ENCODE peak calls at places on chromosomes 3 and 15, in six cellular contexts. F is HCT116, Z is H1, Y is K562, I is HepG2, T is GM12878. W is an unnamed sample.

GRCh38 chr15:90208372-90208771 is 7.2 kb downstream of the SEMA4B start:
- DNase-seq in F (no peak), Z (no peak), Y (no peak), I (no peak), T (no peak), W (no peak)

GRCh38 chr3:157029365-157029790 is 130.6 kb downstream of the CCNL1 start:
- DNase-seq in F (no peak), Z (no peak), Y (no peak), I (no peak), T (peak), W (no peak)

GRCh38 chr3:105944281-105944680 is 75.5 kb upstream of the CBLB start:
- DNase-seq in F (no peak), Z (no peak), Y (no peak), I (no peak), T (no peak), W (no peak)

GRCh38 chr3:171842864-171843511 is at the start of gene TMEM212:
- DNase-seq in F (no peak), Z (no peak), Y (no peak), I (peak), T (no peak), W (peak)

GRCh38 chr3:58241321-58242044 is 3.9 kb downstream of the ABHD6 start:
- DNase-seq in F (no peak), Z (no peak), Y (no peak), I (no peak), T (no peak), W (no peak)

GRCh38 chr3:175432338-175433025 is 573.3 kb downstream of the NAALADL2 start:
- DNase-seq in F (no peak), Z (no peak), Y (no peak), I (no peak), T (no peak), W (peak)

GRCh38 chr3:146187334-146187950 is 26.5 kb upstream of the PLOD2 start:
- DNase-seq in F (peak), Z (no peak), Y (peak), I (no peak), T (no peak), W (no peak)

GRCh38 chr15:59923508-59923907 is 80.6 kb upstream of the FOXB1 start:
- DNase-seq in F (no peak), Z (no peak), Y (no peak), I (no peak), T (no peak), W (no peak)

GRCh38 chr3:23356169-23356568 is 153.0 kb downstream of the UBE2E2 start:
- DNase-seq in F (no peak), Z (no peak), Y (no peak), I (no peak), T (no peak), W (no peak)

GRCh38 chr3:142281474-142281873 is 56.1 kb upstream of the GK5 start:
- DNase-seq in F (no peak), Z (no peak), Y (no peak), I (no peak), T (no peak), W (no peak)

GRCh38 chr3:160097478-160097877 is 108.8 kb downstream of the IL12A start:
- DNase-seq in F (no peak), Z (no peak), Y (no peak), I (no peak), T (no peak), W (no peak)

GRCh38 chr3:46705751-46706572 is 4.8 kb downstream of the TMIE start:
- DNase-seq in F (no peak), Z (no peak), Y (no peak), I (no peak), T (no peak), W (peak)

GRCh38 chr3:11641683-11642407 is 1.9 kb downstream of the VGLL4 start:
- DNase-seq in F (no peak), Z (no peak), Y (peak), I (no peak), T (no peak), W (peak)

GRCh38 chr15:74235962-74236361 is at the start of gene CCDC33:
- DNase-seq in F (no peak), Z (no peak), Y (no peak), I (no peak), T (peak), W (no peak)

GRCh38 chr15:79540551-79540950 is 108.4 kb downstream of the MINAR1 start:
- DNase-seq in F (peak), Z (no peak), Y (peak), I (no peak), T (no peak), W (no peak)

GRCh38 chr3:45666729-45667440 is 22.3 kb upstream of the SACM1L start:
- DNase-seq in F (no peak), Z (no peak), Y (peak), I (no peak), T (no peak), W (peak)

GRCh38 chr3:36025232-36025631 is 355.1 kb upstream of the STAC start:
- DNase-seq in F (no peak), Z (no peak), Y (no peak), I (no peak), T (no peak), W (no peak)

GRCh38 chr3:112377418-112378071 is 44.6 kb downstream of the CD200 start:
- DNase-seq in F (no peak), Z (no peak), Y (no peak), I (no peak), T (no peak), W (no peak)

DNA sequence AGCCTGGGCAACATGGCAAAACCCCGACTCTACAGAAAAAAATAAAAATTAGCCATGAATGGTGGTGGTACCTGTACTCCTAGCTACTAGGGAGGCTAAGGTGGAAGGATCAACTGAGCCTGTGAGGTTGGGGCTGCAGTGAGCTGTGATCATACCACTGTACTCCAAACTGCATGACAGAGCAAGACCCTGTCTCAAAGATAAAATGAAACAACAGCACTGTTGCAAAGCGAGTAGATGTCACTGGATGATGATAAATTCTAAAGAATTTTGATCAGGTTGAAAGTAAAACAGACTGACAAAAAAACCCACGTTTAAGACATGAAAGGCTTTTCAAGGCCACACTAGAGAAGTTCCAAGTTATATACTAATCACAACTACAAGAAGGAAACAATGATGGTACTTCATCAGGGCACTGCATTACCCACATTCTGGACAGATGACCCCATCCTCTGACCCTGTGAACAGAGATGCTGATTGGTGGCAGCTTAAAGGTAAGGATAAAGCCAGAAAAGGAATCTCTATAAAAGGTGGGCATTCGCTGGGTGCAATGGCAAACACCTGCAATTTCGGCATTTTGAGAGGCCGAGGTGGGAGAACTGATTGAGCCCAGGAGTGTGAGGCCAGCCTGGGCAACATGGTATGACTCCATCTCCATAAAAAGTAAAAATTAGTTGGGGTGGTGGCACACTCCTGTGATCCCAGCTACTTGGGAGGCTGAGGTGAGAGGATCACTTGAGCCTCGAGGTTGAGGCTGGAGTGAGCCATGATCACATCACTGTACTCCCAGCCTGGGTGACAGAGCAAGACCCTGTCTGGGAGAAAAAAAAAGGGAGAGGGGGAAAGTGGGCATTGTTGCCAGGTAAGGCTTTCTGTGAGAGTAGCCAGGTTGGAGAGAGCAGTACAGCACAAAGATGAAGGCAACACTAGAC is 59.2 kb downstream of the TBL1XR1 start:
- DNase-seq in F (no peak), Z (no peak), Y (no peak), I (no peak), T (no peak), W (no peak)
- H3K27ac ChIP-seq in F (no peak), Z (no peak), Y (no peak), I (no peak), T (no peak), W (no peak)

GRCh38 chr15:29569533-29570092 is 252.7 kb downstream of the TJP1 start:
- DNase-seq in F (no peak), Z (peak), Y (no peak), I (no peak), T (no peak), W (no peak)

GRCh38 chr15:29570121-29570930 is 251.9 kb downstream of the TJP1 start:
- DNase-seq in F (no peak), Z (peak), Y (no peak), I (no peak), T (no peak), W (peak)

GRCh38 chr15:29568840-29569532 is 253.3 kb downstream of the TJP1 start:
- DNase-seq in F (peak), Z (no peak), Y (no peak), I (peak), T (no peak), W (no peak)

GRCh38 chr15:29571728-29572454 is 250.4 kb downstream of the TJP1 start:
- DNase-seq in F (no peak), Z (no peak), Y (peak), I (no peak), T (no peak), W (peak)

GRCh38 chr15:29570931-29571727 is 251.1 kb downstream of the TJP1 start:
- DNase-seq in F (no peak), Z (peak), Y (no peak), I (no peak), T (no peak), W (peak)
- TF ChIP-seq EZH2 in F (no peak), Z (no peak), Y (no peak), I (peak), T (no peak), W (no peak)

GRCh38 chr3:62876064-62876463 is 848 bp upstream of the CADPS start:
- DNase-seq in F (no peak), Z (peak), Y (peak), I (peak), T (no peak), W (peak)
- TF ChIP-seq MAX in F (no peak), Z (peak), Y (no peak), I (no peak), T (no peak), W (no peak)

GRCh38 chr3:42652611-42653302 is 740 bp upstream of the ZBTB47 start:
- DNase-seq in F (peak), Z (peak), Y (peak), I (peak), T (peak), W (peak)
- H3K27ac ChIP-seq in F (peak), Z (no peak), Y (peak), I (no peak), T (peak), W (peak)

DNA sequence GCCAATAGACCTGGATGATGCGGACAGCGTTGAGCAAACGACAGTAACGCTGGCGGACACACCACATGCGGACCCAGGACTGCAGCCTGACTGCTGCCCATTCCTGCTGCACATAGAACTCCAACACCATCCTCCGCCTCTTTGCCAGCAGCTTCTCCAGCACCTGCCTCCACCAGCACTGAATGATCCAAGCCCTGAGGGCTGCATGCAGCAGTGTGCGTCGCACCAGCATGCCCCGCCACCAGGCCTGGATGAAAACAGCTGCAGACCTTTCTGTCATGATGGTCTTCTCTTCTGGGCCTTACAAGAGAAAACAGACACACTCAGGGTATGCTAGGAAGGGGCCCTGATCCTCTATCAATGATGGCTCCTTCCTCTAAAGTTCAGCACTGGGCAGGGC is 1.5 kb downstream of the IQCF5 start:
- DNase-seq in F (no peak), Z (no peak), Y (no peak), I (no peak), T (no peak), W (no peak)
- TF ChIP-seq EZH2 in F (no peak), Z (no peak), Y (no peak), I (no peak), T (no peak), W (no peak)

GRCh38 chr15:85545185-85545584 is 164.8 kb downstream of the AKAP13 start:
- DNase-seq in F (no peak), Z (no peak), Y (no peak), I (no peak), T (no peak), W (no peak)
- TF ChIP-seq MAX in F (no peak), Z (no peak), Y (no peak), I (no peak), T (no peak), W (no peak)

DNA sequence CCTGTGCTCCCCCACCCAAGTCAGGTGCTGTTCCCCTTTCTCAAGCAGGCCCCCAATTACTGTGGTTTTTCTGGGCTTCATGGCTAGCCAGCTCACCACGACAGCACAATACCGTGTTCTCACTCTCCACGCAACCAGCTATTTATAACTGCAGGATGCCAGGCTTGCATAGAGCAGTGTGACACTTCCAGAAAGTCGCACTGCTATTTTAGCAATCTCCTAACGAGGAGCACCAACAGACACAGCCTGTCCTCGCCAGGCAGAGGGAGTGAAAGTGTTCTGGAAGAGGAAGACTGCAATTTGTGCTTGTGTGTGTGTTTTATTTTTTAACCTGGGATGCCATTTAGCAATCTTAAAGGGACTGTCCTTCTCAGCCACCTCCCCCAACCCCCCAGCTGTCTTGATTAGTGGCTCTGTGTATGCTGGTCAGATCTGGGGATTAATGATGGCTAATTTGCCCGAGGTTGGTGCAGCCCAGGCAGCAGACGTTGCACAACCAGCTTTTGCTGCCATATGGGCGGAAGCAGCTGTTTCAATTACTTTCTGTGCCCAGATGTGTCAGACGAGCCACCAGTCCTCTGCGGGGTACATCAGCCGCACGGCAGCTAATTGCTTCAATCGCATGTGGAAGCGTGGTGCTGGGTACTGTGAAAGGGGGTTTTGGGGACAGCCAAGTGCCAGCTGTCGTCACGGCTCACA is 268.0 kb upstream of the ARRDC4 start:
- DNase-seq in F (no peak), Z (no peak), Y (no peak), I (no peak), T (no peak), W (no peak)
- H3K27ac ChIP-seq in F (no peak), Z (no peak), Y (no peak), I (no peak), T (no peak), W (no peak)

GRCh38 chr3:64686446-64686908 is 1.3 kb downstream of the ADAMTS9 start:
- DNase-seq in F (no peak), Z (no peak), Y (peak), I (peak), T (no peak), W (peak)

GRCh38 chr3:64684715-64685261 is 3.0 kb downstream of the ADAMTS9 start:
- DNase-seq in F (no peak), Z (peak), Y (no peak), I (no peak), T (no peak), W (peak)

GRCh38 chr3:64685800-64686445 is 1.9 kb downstream of the ADAMTS9 start:
- DNase-seq in F (peak), Z (peak), Y (peak), I (peak), T (no peak), W (peak)

GRCh38 chr3:64687381-64687780 is 419 bp downstream of the ADAMTS9 start:
- DNase-seq in F (no peak), Z (peak), Y (no peak), I (no peak), T (no peak), W (peak)

DNA sequence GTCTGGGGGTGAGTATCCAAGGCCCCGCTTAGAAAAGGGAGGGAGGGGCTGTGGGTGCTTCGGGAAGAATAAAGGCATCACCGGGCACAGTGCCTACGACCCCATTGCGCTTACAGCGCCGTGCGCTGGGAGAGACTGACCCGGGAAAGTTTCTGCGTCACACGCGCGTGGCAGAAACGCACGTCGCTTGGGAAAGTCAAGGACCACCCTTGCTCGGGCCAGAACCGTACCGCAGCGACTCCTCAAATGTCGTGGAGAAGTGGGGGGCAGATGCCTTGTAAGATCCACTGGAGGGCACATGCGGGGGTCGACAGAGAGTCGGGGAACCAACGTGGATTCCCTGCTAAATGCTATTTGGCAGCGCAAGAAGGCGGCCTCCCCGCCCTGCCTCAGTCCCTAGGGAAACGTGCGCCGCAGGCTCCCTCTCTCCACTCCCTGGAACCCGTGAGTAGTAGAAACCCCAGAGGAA is 2.4 kb downstream of the ADAMTS9 start:
- DNase-seq in F (no peak), Z (no peak), Y (no peak), I (no peak), T (no peak), W (no peak)
- TF ChIP-seq EZH2 in F (no peak), Z (peak), Y (no peak), I (no peak), T (no peak), W (no peak)

GRCh38 chr15:99409560-99409959 is 156.2 kb upstream of the MEF2A start:
- DNase-seq in F (no peak), Z (no peak), Y (no peak), I (no peak), T (no peak), W (no peak)

GRCh38 chr15:99410477-99410876 is 155.3 kb upstream of the MEF2A start:
- DNase-seq in F (no peak), Z (no peak), Y (no peak), I (no peak), T (no peak), W (no peak)

GRCh38 chr15:99408236-99409096 is 157.2 kb downstream of the LRRC28 start:
- DNase-seq in F (no peak), Z (no peak), Y (no peak), I (no peak), T (no peak), W (no peak)

GRCh38 chr15:99407716-99408115 is 156.4 kb downstream of the LRRC28 start:
- DNase-seq in F (no peak), Z (no peak), Y (no peak), I (no peak), T (no peak), W (no peak)

DNA sequence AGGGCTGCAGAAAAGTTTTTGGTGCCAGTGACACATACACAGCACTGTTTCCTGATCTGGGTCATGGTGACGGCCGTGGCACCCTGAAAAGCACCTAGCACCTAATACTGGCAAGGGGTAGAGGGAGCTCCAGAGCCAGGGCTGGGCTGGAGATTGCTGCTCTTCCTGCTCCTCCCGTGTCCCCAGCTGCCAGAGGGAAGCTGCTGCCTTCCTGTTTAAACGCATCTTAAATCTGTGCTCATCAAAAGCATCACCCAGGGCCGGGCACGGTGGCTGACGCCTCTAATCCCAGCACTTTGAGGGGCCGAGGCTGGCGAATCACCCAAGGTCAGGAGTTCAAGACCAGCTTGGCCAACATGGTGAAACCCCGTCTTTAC is 156.7 kb upstream of the MEF2A start:
- DNase-seq in F (peak), Z (peak), Y (no peak), I (peak), T (no peak), W (peak)
- TF ChIP-seq MAX in F (no peak), Z (no peak), Y (no peak), I (no peak), T (no peak), W (no peak)

GRCh38 chr15:101200181-101200580 is 51.7 kb downstream of the CHSY1 start:
- DNase-seq in F (no peak), Z (no peak), Y (no peak), I (no peak), T (no peak), W (no peak)
- H3K27ac ChIP-seq in F (no peak), Z (no peak), Y (no peak), I (no peak), T (peak), W (peak)

W was measured in endothelial cell of umbilical vein.